ENCODE peak calls at places on chromosomes 5 and 9, in seven cellular contexts. A is SK-N-SH, Y is PC-3, B is neural progenitor cell, J is GM23338, V is HCT116, I is GM23248. G is an unnamed sample.

GRCh38 chr5:139065296-139065695 is 132.9 kb downstream of the SIL1 start:
- DNase-seq in A (no peak), Y (peak), B (no peak), J (no peak), V (no peak), I (no peak), G (no peak)

GRCh38 chr5:124401247-124402143 is 344.9 kb downstream of the ZNF608 start:
- DNase-seq in A (no peak), Y (no peak), B (no peak), J (no peak), V (peak), I (peak), G (no peak)

GRCh38 chr5:34977934-34978616 is 48.7 kb downstream of the DNAJC21 start:
- DNase-seq in A (no peak), Y (no peak), B (no peak), J (no peak), V (no peak), I (no peak), G (no peak)

GRCh38 chr9:22446950-22447606 is 454 bp downstream of the DMRTA1 start:
- DNase-seq in A (peak), Y (peak), B (peak), J (peak), V (no peak), I (peak), G (no peak)

GRCh38 chr5:91189480-91190332 is 193.4 kb downstream of the ARRDC3 start:
- DNase-seq in A (no peak), Y (peak), B (no peak), J (no peak), V (peak), I (peak), G (no peak)

GRCh38 chr5:55564716-55565115 is 30.0 kb upstream of the PLPP1 start:
- DNase-seq in A (no peak), Y (no peak), B (no peak), J (no peak), V (no peak), I (no peak), G (no peak)

GRCh38 chr5:178989311-178989710 is 5.8 kb downstream of the GRM6 start:
- DNase-seq in A (no peak), Y (no peak), B (no peak), J (no peak), V (no peak), I (no peak), G (no peak)

GRCh38 chr5:114391321-114391720 is 29.5 kb downstream of the KCNN2 start:
- DNase-seq in A (no peak), Y (peak), B (no peak), J (no peak), V (no peak), I (no peak), G (no peak)

GRCh38 chr5:80866372-80866771 is 93.8 kb upstream of the RASGRF2 start:
- DNase-seq in A (no peak), Y (no peak), B (no peak), J (no peak), V (no peak), I (no peak), G (no peak)

GRCh38 chr5:151173711-151174611 is 16.4 kb upstream of the ANXA6 start:
- DNase-seq in A (no peak), Y (no peak), B (no peak), J (no peak), V (no peak), I (no peak), G (no peak)

GRCh38 chr5:14267166-14267838 is 124.2 kb downstream of the TRIO start:
- DNase-seq in A (no peak), Y (peak), B (no peak), J (no peak), V (no peak), I (no peak), G (no peak)

GRCh38 chr5:138601444-138601843 is 26.2 kb upstream of the HSPA9 start:
- DNase-seq in A (no peak), Y (no peak), B (no peak), J (no peak), V (no peak), I (peak), G (no peak)

GRCh38 chr5:8050616-8051015 is 181.7 kb downstream of the MTRR start:
- DNase-seq in A (no peak), Y (no peak), B (no peak), J (no peak), V (no peak), I (no peak), G (no peak)
- TF ChIP-seq EZH2phosphoT487 in A (no peak), Y (no peak), B (no peak), J (no peak), V (no peak), I (no peak), G (no peak)

GRCh38 chr9:12862596-12862995 is 87.8 kb downstream of the LURAP1L start:
- DNase-seq in A (no peak), Y (peak), B (no peak), J (no peak), V (no peak), I (peak), G (no peak)

GRCh38 chr9:12861035-12861434 is 86.2 kb downstream of the LURAP1L start:
- DNase-seq in A (no peak), Y (no peak), B (no peak), J (no peak), V (no peak), I (no peak), G (no peak)

GRCh38 chr9:12863624-12864023 is 88.8 kb downstream of the LURAP1L start:
- DNase-seq in A (peak), Y (no peak), B (no peak), J (no peak), V (no peak), I (no peak), G (no peak)

GRCh38 chr9:12856608-12857007 is 81.8 kb downstream of the LURAP1L start:
- DNase-seq in A (no peak), Y (no peak), B (no peak), J (peak), V (no peak), I (no peak), G (no peak)

DNA sequence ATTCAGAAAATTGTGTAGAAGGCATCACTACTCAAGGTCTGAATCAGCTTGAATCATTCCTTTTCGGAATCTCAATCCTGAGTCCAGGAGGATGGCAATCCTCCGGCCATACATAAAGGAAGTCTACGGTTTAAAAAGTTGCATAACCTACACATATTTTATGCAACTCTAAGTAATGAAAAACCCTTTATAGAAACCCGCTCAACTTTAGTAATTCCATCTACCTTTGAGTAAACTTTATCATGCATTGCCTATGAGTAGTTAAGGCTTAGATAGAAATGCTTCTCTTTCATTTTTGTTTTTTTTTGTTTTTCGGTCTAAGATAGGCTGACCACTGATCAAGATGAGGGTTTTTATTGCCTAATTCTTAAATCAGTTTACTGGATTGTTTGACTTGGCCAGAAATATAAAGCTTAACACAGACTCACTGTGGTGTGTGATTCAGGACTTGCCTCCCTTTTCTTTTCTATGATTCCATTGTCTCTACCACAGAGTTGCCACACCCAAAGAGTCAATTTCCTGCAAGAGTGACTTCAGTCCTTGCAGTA is 85.0 kb downstream of the LURAP1L start:
- DNase-seq in A (no peak), Y (peak), B (no peak), J (no peak), V (peak), I (peak), G (no peak)
- TF ChIP-seq EZH2phosphoT487 in A (no peak), Y (no peak), B (no peak), J (no peak), V (no peak), I (peak), G (no peak)

GRCh38 chr5:62779010-62779422 is 200.4 kb downstream of the LRRC70 start:
- DNase-seq in A (peak), Y (peak), B (peak), J (peak), V (peak), I (peak), G (peak)
- TF ChIP-seq EZH2phosphoT487 in A (no peak), Y (no peak), B (no peak), J (no peak), V (no peak), I (no peak), G (no peak)

GRCh38 chr5:167631191-167631590 is 660.3 kb upstream of the WWC1 start:
- DNase-seq in A (no peak), Y (no peak), B (no peak), J (no peak), V (no peak), I (no peak), G (no peak)
- TF ChIP-seq EZH2phosphoT487 in A (no peak), Y (no peak), B (no peak), J (no peak), V (no peak), I (no peak), G (no peak)

GRCh38 chr5:57887851-57888621 is 405.4 kb upstream of the ACTBL2 start:
- DNase-seq in A (peak), Y (peak), B (peak), J (peak), V (peak), I (peak), G (peak)
- TF ChIP-seq EZH2phosphoT487 in A (no peak), Y (no peak), B (no peak), J (no peak), V (no peak), I (no peak), G (no peak)